ENCODE peak calls at places on chromosomes 7 and 10, in five cellular contexts. Q is thoracic aorta, K is brain microvascular endothelial cell, G is GM23338, T is testis. Y is an unnamed sample.

GRCh38 chr7:149414745-149415390 is 46.0 kb downstream of the ZNF777 start:
- DNase-seq in T (peak), G (peak), Q (no peak), K (peak), Y (no peak)

GRCh38 chr10:62733654-62734293 is 70.7 kb upstream of the ADO start:
- DNase-seq in G (no peak), T (no peak), Q (no peak), K (no peak), Y (no peak)

GRCh38 chr10:44963772-44964633 is 4.4 kb downstream of the RASSF4 start:
- DNase-seq in T (peak), Q (no peak), K (no peak), G (peak), Y (no peak)

GRCh38 chr7:66146701-66147100 is 32.1 kb downstream of the CRCP start:
- DNase-seq in K (no peak), G (no peak), T (no peak), Q (no peak), Y (no peak)

GRCh38 chr10:33136781-33137180 is 178.8 kb upstream of the ITGB1 start:
- DNase-seq in T (no peak), Q (no peak), K (no peak), G (no peak), Y (no peak)

GRCh38 chr10:88286030-88286429 is 297.1 kb downstream of the RNLS start:
- DNase-seq in G (no peak), K (no peak), T (no peak), Q (no peak), Y (no peak)

GRCh38 chr7:95545007-95545615 is 51.2 kb downstream of the PDK4 start:
- DNase-seq in T (peak), Q (no peak), K (peak), G (peak), Y (no peak)

GRCh38 chr7:77887567-77887966 is 89.0 kb downstream of the PHTF2 start:
- DNase-seq in K (peak), T (no peak), Q (no peak), G (no peak), Y (no peak)

GRCh38 chr7:151245360-151246160 is 2.9 kb downstream of the SMARCD3 start:
- DNase-seq in G (peak), K (no peak), Q (no peak), T (peak), Y (no peak)

GRCh38 chr10:84254552-84255137 is 9.8 kb downstream of the RGR start:
- DNase-seq in T (no peak), G (no peak), K (no peak), Q (no peak), Y (no peak)

GRCh38 chr10:84257343-84258020 is 12.6 kb downstream of the RGR start:
- DNase-seq in Q (no peak), K (no peak), G (no peak), T (no peak), Y (no peak)

GRCh38 chr10:84258034-84258695 is 13.3 kb downstream of the RGR start:
- DNase-seq in G (no peak), K (no peak), Q (no peak), T (no peak), Y (no peak)

GRCh38 chr10:84261236-84261635 is 16.4 kb downstream of the RGR start:
- DNase-seq in T (no peak), G (no peak), K (no peak), Q (no peak), Y (no peak)

GRCh38 chr10:84256510-84257342 is 11.9 kb downstream of the RGR start:
- DNase-seq in T (peak), Q (no peak), K (peak), G (peak), Y (no peak)
- TF ChIP-seq CTCF in T (peak), Q (no peak), K (peak), G (peak), Y (peak)

DNA sequence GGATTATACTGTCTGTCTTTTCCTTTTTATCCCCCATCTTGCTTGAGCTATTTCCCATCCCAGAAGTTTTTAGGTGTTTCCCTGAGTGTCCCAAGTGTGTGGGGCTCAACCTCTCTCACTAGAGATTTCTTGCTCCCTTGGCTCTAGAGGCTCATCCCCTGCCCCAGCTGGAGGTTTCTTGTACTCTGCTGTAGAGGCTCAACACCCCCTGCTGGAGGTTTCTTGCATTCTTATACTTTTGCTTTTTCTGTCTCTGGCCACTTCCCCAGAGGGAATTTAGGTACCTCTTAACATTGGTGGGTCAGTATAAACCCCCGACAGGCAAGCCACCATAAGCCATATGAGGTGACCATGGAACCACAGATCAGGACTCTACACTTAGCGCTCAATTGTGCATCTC is 114.2 kb upstream of the FAM3C start:
- DNase-seq in K (no peak), G (no peak), T (no peak), Q (no peak), Y (no peak)
- TF ChIP-seq CTCF in K (no peak), G (no peak), T (no peak), Q (no peak), Y (no peak)

DNA sequence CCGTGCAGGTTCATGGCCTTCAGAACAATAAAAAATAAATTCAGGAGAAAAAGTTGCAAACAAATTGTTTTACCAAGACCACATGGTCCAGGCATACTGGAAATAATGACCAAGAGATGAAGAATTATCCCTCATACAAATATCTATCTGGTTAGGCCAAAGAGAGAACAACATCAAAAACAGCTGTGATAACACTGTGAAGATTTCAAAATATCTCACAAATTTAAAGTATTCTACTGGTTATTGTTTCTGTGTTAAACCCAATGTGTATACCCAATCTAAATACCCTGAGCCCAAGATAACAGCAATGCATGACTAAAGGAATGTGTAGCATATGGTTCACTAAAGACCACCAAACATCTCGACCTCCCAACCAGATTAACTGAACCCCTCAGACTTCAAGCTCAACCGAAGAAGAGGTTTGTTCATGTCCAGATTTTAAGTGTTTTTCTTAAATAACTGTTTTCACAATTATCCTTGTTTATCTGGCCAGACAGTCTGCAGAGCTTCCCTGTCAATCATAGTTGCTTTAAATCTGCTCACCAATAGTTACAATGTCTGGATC is 10.9 kb downstream of the OR9A2 start:
- DNase-seq in T (no peak), K (no peak), G (no peak), Q (no peak), Y (no peak)
- TF ChIP-seq CTCF in T (no peak), K (no peak), G (no peak), Q (no peak), Y (no peak)

GRCh38 chr10:7085147-7085912 is 325.5 kb downstream of the SFMBT2 start:
- DNase-seq in G (no peak), K (no peak), Q (no peak), T (no peak), Y (no peak)

GRCh38 chr10:7084255-7085005 is 326.4 kb downstream of the SFMBT2 start:
- DNase-seq in K (no peak), T (no peak), G (no peak), Q (no peak), Y (no peak)

GRCh38 chr10:7090529-7090928 is 320.3 kb downstream of the SFMBT2 start:
- DNase-seq in G (no peak), K (no peak), T (no peak), Q (no peak), Y (no peak)

GRCh38 chr10:7082967-7083366 is 327.9 kb downstream of the SFMBT2 start:
- DNase-seq in G (peak), Q (no peak), T (no peak), K (no peak), Y (no peak)

DNA sequence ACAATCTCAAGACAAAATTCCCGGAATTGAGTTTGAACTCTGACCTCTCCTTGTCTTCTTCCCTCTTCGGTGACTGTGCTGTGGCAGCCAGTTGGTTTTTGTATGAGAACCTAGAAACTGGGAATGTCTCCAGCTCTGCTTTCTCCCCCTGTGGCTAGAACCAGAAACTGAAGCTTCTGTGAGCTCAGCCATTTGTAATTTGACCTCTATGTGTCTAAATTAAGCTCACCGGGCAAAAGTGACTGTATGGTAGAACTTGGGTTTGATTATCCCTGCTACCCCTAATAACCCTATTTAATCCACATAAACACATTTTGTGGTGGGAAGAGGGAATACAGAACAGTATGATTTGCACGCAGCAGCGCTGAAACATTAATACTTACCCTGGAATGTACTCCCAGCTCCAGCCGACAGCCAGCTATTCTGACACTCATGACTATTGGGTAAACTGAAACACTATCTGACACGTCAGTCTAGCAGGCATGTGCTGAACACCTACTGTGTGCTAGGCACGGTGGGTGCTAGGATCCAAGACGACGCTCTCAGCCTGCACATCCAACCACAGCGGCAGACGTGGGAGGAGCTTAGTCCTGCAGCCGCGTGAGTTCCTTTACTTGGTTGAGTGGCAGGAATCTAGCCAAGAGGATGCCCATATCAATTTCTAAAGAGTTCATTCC is 324.8 kb downstream of the SFMBT2 start:
- DNase-seq in T (peak), G (peak), K (peak), Q (no peak), Y (no peak)
- TF ChIP-seq CTCF in T (no peak), G (peak), K (peak), Q (no peak), Y (no peak)

DNA sequence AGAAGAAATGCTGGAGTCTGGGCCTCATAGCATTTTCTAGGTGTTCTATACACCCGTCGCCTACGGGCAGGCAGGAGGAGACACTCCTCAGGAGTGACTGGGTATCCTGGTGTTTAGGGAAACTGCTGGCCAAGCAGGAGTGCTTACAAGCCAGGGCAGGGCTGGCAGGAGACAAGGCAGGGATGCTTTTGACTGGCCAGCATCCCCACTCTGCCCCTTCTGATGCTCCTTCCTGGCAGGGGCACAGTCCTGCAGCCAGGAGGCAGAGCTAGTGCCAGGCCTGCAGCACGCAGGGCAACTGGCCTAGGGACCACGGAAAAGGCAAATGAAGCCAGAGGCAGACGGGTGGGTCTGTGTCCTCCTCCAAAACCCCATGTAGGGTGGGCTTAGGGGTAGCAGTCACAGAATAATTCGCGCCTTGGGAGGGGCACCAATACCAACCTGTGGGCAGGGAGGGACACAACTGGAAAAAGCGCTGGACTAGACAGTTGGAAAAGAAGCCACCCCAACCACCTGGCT is 4.9 kb downstream of the IMPDH1 start:
- DNase-seq in Q (no peak), G (no peak), T (no peak), K (no peak), Y (no peak)
- TF ChIP-seq CTCF in Q (no peak), G (no peak), T (no peak), K (peak), Y (no peak)

DNA sequence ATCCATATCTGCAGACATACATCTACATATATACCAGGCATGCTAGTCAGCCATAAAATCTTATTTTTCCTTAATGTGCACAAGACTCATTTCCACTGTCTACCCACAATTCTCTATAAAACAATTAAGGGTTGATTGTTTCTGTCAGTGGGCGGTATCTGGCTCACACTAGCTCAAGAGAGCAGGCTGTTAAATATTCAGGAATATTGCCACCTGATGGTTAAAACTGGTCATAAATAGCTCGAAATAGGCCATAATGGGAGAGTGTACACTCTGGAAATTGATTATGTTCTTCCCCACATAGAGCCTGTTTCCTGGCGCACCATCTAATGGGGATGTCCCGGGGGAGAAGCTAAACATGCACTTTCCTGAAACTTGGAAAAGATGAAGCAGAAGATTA is 620.6 kb upstream of the ANKRD30A start:
- DNase-seq in Q (no peak), T (no peak), G (no peak), K (no peak), Y (no peak)
- TF ChIP-seq CTCF in Q (no peak), T (no peak), G (no peak), K (no peak), Y (no peak)

GRCh38 chr7:27143950-27144798 is 693 bp upstream of the HOXA5 start:
- DNase-seq in Q (no peak), K (no peak), T (peak), G (no peak), Y (no peak)

GRCh38 chr7:27144799-27145166 is 1.3 kb upstream of the HOXA5 start:
- DNase-seq in K (no peak), G (peak), Q (no peak), T (peak), Y (no peak)

GRCh38 chr7:27142562-27143021 is 889 bp downstream of the HOXA5 start:
- DNase-seq in G (no peak), Q (no peak), K (no peak), T (peak), Y (no peak)

GRCh38 chr7:27141591-27142561 is 1.6 kb downstream of the HOXA5 start:
- DNase-seq in T (peak), G (peak), K (no peak), Q (no peak), Y (no peak)

GRCh38 chr7:27143022-27143949 is at the start of gene HOXA5:
- DNase-seq in T (peak), G (peak), Q (no peak), K (no peak), Y (peak)
- TF ChIP-seq CTCF in T (peak), G (peak), Q (peak), K (peak), Y (peak)

DNA sequence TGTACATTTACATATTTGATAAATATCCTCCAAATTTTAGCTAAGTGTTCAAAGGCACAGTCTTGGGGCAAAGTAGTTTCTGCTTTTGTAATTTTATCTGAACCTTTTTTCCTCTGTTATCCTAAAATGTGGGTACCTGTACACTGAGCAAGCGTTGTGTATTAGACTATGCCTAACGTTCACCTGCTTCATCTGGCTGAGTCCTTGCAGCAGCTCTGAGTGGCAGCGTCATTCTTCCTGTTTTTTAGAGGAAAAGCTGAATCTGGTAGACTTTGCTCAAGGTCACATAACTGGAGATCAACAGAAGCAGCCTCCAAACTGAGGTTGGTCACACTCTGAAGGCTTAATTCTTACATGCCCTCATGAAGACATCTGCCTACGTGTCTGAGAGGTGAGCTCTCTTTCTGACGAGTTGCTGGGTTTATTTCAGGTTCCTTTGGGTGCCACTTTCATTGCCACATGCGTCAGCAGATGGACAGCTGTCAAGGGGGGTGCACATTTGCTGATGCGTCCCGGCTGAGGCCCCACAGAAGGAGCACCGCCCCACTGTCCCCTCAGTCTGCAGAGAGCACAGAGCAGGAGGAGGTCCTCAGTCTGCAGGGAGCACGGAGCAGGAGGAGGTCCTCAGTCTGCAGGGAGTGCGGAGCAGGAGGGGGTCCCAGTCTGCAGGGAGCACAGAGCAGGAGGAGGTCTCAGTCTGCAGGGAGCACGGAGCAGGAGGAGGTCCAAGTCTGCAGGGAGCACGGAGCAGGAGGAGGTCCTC is 406.5 kb upstream of the SHH start:
- DNase-seq in K (no peak), T (no peak), Q (no peak), G (no peak), Y (no peak)
- TF ChIP-seq CTCF in K (no peak), T (no peak), Q (no peak), G (no peak), Y (no peak)

Y was measured in CD14-positive monocyte.